ENCODE peak calls at places on chromosomes 1 and 21, in nine cellular contexts. T, Y, V, I, W, K, D, N and P are unnamed samples.

GRCh38 chr1:247865416-247865815 is 8.4 kb downstream of the TRIM58 start:
- DNase-seq in W (no peak), K (no peak), D (no peak), T (no peak), N (no peak), I (no peak), Y (no peak), V (no peak), P (no peak)

GRCh38 chr1:193013005-193013404 is 46.2 kb downstream of the UCHL5 start:
- DNase-seq in I (no peak), Y (peak; percentile 61), W (no peak), D (no peak), K (no peak), T (no peak), N (no peak), V (peak; percentile 18), P (no peak)

GRCh38 chr1:68470388-68470970 is 20.7 kb upstream of the RPE65 start:
- DNase-seq in Y (no peak), I (no peak), D (no peak), W (no peak), T (no peak), N (no peak), V (peak; percentile 25), K (no peak), P (no peak)

GRCh38 chr21:45607922-45608295 is 35.6 kb upstream of the PCBP3 start:
- DNase-seq in D (no peak), W (peak; percentile 62), I (peak; percentile 52), N (no peak), T (no peak), Y (no peak), K (no peak), V (no peak), P (no peak)

GRCh38 chr1:179923044-179923443 is 31.6 kb upstream of the CEP350 start:
- DNase-seq in D (no peak), N (no peak), Y (no peak), I (no peak), T (no peak), W (no peak), K (no peak), V (no peak), P (no peak)

GRCh38 chr1:167002354-167002753 is 13.3 kb downstream of the MAEL start:
- DNase-seq in N (no peak), D (no peak), T (no peak), Y (no peak), K (no peak), I (no peak), V (no peak), W (no peak), P (no peak)

GRCh38 chr1:147613506-147613905 is 56.8 kb downstream of the ACP6 start:
- DNase-seq in Y (no peak), W (no peak), I (no peak), K (no peak), D (no peak), N (no peak), V (no peak), T (no peak), P (no peak)

GRCh38 chr1:112852276-112852675 is 103.7 kb downstream of the SLC16A1 start:
- DNase-seq in K (no peak), V (no peak), N (no peak), T (no peak), I (no peak), Y (no peak), D (no peak), W (no peak), P (no peak)

GRCh38 chr1:81781749-81782148 is 19.0 kb upstream of the ADGRL2 start:
- DNase-seq in D (no peak), T (no peak), W (no peak), I (no peak), K (no peak), Y (no peak), N (no peak), V (no peak), P (no peak)

GRCh38 chr1:170537798-170538503 is 6.0 kb downstream of the GORAB start:
- DNase-seq in D (no peak), T (no peak), I (no peak), Y (no peak), V (peak; percentile 6), N (no peak), W (no peak), K (no peak), P (no peak)

GRCh38 chr1:216221260-216221700 is 202.0 kb downstream of the USH2A start:
- DNase-seq in V (peak; percentile 70), Y (peak; percentile 71), T (peak; percentile 34), K (peak; percentile 28), I (no peak), W (peak; percentile 35), N (peak; percentile 26), D (no peak), P (peak; percentile 13)

GRCh38 chr1:69441496-69441895 is 126.2 kb upstream of the LRRC7 start:
- DNase-seq in I (no peak), N (no peak), K (no peak), Y (peak; percentile 74), V (no peak), W (no peak), T (no peak), D (no peak), P (no peak)

GRCh38 chr1:239778221-239778813 is 313.4 kb upstream of the FMN2 start:
- DNase-seq in I (no peak), N (no peak), D (no peak), Y (no peak), T (no peak), K (no peak), W (no peak), V (no peak), P (no peak)

GRCh38 chr1:21216835-21217811 is 40.4 kb upstream of the EIF4G3 start:
- DNase-seq in W (peak; percentile 67), V (peak; percentile 29), K (peak; percentile 65), D (peak; percentile 62), N (peak; percentile 72), I (peak; percentile 86), T (no peak), Y (peak; percentile 49), P (peak; percentile 29)

DNA sequence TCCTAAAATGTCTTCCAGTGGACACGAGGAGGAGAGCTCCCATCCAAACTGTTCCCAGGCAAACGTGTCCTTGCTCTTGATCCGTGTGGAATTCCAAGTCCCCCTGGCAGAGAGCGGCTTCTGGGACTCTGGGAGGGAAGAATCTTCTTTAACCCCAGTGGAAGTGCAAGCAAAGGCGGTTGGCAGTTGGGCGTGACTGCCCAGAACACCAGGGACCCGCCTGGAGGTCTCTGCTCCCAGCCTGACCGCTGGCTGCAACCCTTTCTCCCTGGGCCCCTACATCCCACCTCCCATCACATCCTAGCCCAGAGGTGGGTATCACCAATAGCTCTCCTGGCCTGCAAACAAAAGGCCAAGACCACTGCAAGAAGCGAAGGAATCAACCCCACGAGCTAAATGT is 17.8 kb downstream of the CASZ1 start:
- DNase-seq in W (no peak), V (no peak), K (no peak), N (no peak), D (no peak), T (no peak), I (peak; percentile 32), Y (no peak), P (no peak)
- H3K27ac ChIP-seq in W (no peak overlapping the region), V (no peak overlapping the region), K (peak overlapping the region; percentile 90), N (no peak overlapping the region), D (no peak overlapping the region), T (no peak overlapping the region), I (no peak overlapping the region), Y (peak overlapping the region; percentile 93), P (no peak overlapping the region)

DNA sequence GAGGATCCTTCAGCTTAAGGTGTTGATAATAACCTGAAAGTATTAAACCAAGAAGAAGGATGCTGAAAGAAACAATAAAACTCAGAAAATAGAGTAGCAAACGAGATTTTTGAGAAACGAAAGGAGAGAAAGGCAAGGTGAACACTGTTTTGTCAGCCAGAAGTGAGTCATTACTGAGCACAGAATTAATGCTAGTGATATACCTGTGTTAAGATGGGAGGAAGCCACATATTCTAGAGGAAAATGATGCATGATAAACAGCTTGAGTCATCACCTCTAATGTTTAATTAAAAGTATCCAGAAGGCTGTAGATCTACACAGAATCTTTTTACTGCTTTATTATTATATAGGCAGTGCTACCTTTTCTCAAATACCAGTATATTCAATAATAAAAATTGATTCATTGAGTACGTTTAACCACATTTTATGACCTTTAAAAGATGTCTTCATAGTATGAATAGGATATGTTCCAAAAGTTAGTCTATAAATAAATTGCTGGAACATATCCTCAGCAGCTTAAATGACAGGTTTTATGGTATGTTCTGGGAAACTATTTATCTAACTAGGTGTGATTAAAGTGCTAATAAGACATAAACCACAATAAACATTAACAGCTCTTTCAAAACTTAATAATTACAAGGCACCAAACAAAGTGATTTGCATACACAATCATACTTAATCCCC is 10.3 kb downstream of the SH3GLB1 start:
- DNase-seq in K (no peak), V (no peak), N (no peak), W (no peak), I (no peak), Y (peak; percentile 53), T (no peak), D (no peak), P (no peak)
- H3K27ac ChIP-seq in K (no peak overlapping the region), V (no peak overlapping the region), N (peak overlapping the region; percentile 24), W (no peak overlapping the region), I (no peak overlapping the region), Y (peak overlapping the region; percentile 35), T (no peak overlapping the region), D (peak overlapping the region; percentile 99), P (peak overlapping the region; percentile 20)

DNA sequence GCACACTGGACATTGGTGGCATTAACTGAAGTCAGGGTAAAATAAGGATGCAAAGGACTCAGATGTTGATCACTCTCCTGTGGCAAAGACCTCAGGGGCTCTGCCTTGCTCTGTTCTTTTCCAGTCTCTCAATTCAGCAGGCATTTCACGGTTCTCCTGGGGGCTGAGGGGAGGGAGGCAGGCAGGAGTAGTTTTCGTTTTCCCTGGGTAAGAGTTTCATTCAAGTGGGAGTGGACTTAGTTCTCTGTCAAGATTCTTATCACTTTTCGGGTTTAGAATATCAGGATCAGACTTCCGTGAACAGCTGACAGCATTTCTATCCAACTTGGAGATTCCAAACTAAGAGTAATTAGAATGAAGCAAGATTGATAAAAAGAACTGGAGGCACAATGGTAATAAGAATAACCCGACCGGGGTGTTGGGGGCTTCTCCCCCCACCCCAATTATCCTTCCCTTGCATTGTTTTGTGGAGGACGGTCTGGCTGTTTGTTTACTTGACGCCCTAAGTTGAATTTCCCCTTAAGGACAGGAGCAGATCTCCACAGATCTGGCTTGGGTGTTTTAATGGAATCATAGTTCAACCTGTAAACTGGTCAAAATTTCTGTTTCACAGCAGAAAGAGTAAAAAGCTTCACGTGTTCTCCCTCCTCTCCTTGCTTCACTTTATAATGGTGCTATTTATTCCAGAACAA is 2.4 kb upstream of the ATF3 start:
- DNase-seq in T (no peak), N (no peak), I (no peak), Y (no peak), W (no peak), V (no peak), K (no peak), D (no peak), P (no peak)
- H3K27ac ChIP-seq in T (no peak overlapping the region), N (no peak overlapping the region), I (no peak overlapping the region), Y (peak overlapping the region; percentile 95), W (no peak overlapping the region), V (peak overlapping the region; percentile 1), K (peak overlapping the region; percentile 99), D (no peak overlapping the region), P (no peak overlapping the region)

DNA sequence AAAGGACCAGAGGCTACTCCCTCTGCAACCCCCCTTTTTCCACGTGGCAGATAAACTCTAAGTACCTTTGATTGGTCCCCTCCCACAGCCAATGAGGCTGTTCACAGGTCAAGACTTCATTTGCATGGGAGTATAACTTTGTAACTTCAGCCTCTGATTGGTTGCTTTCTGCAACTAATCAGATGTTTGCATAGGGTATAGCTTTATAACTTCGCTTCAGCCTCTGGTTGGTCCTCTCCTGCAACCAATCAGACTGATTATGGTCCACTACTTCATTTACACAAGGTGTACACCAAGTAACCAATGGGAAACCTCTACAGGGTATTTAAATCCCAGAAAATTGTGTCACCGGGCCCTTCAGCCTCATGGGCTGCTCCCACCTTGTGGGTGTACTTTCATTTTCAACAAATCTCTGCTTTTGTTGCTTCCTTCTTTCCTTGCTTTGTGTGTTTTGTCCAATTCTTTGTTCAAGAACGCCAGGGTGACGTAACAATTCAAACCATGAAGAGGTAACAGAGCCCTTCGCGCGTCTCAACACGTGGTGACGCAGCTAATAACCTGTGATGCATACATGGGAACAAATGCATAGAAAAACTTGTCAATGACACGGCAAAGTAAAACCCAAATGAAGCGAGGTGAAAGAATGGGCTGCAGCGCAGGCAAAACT is 47.2 kb downstream of the VPS26C start:
- DNase-seq in W (no peak), Y (no peak), V (no peak), N (no peak), I (no peak), D (no peak), T (no peak), K (no peak), P (no peak)
- H3K27ac ChIP-seq in W (peak overlapping the region; percentile 96), Y (peak overlapping the region; percentile 36), V (no peak overlapping the region), N (no peak overlapping the region), I (no peak overlapping the region), D (peak overlapping the region; percentile 83), T (no peak overlapping the region), K (peak overlapping the region; percentile 90), P (peak overlapping the region; percentile 40)